ENCODE peak calls at places on chromosomes 11 and 22, in six cellular contexts. N, R, A, Y, V and G are unnamed samples.

GRCh38 chr11:127003260-127003981 is 2.9 kb upstream of the KIRREL3 start:
- DNase-seq in N (no peak), R (peak; percentile 90), A (no peak), V (no peak), Y (no peak), G (peak; percentile 83)

GRCh38 chr11:47186937-47187681 is 875 bp upstream of the PACSIN3 start:
- DNase-seq in R (no peak), V (peak; percentile 75), N (no peak), A (peak; percentile 54), Y (peak; percentile 58), G (no peak)

GRCh38 chr11:116869610-116870009 is 32.2 kb upstream of the APOA1 start:
- DNase-seq in Y (no peak), V (no peak), R (no peak), N (no peak), A (no peak), G (no peak)

GRCh38 chr22:20235453-20235991 is 32.6 kb downstream of the RTN4R start:
- DNase-seq in V (no peak), R (no peak), N (no peak), A (no peak), Y (no peak), G (no peak)

GRCh38 chr11:125871391-125872137 is 15.9 kb upstream of the HYLS1 start:
- DNase-seq in Y (peak; percentile 52), V (no peak), N (no peak), A (no peak), R (peak; percentile 36), G (no peak)

GRCh38 chr22:44571566-44572413 is 73.8 kb upstream of the RTL6 start:
- DNase-seq in Y (no peak), A (peak; percentile 20), V (peak; percentile 25), N (no peak), R (no peak), G (no peak)

GRCh38 chr11:59899532-59899931 is 20.9 kb downstream of the OOSP3 start:
- DNase-seq in A (no peak), V (no peak), R (no peak), N (no peak), Y (no peak), G (no peak)

GRCh38 chr11:118908264-118908663 is 17.5 kb downstream of the BCL9L start:
- DNase-seq in R (no peak), Y (no peak), N (no peak), A (peak; percentile 46), V (peak; percentile 40), G (no peak)

GRCh38 chr11:35418847-35419712 is at the start of gene SLC1A2:
- DNase-seq in N (no peak), Y (no peak), R (peak; percentile 55), V (peak; percentile 70), A (no peak), G (peak; percentile 57)

GRCh38 chr22:21858025-21858764 is 9.2 kb downstream of the MAPK1 start:
- DNase-seq in V (no peak), Y (no peak), A (no peak), R (no peak), N (no peak), G (no peak)

GRCh38 chr11:76644591-76644990 is 26.0 kb downstream of the LRRC32 start:
- DNase-seq in V (no peak), N (no peak), Y (no peak), R (peak; percentile 13), A (no peak), G (no peak)

GRCh38 chr11:75035911-75036536 is 47.3 kb downstream of the NEU3 start:
- DNase-seq in V (no peak), R (peak; percentile 12), N (no peak), A (no peak), Y (no peak), G (peak; percentile 89)

GRCh38 chr11:35390737-35391682 is 28.3 kb downstream of the SLC1A2 start:
- DNase-seq in N (peak; percentile 15), A (no peak), Y (peak; percentile 44), V (no peak), R (no peak), G (peak; percentile 28)

GRCh38 chr11:14358729-14359439 is at the start of gene RRAS2:
- DNase-seq in R (peak; percentile 20), V (peak; percentile 88), Y (peak; percentile 85), A (peak; percentile 62), N (peak; percentile 55), G (peak; percentile 85)

GRCh38 chr22:50656122-50657070 is 16.2 kb upstream of the SHANK3 start:
- DNase-seq in N (no peak), R (no peak), V (peak; percentile 60), Y (no peak), A (no peak), G (no peak)

GRCh38 chr22:49382451-49382735 is 445.3 kb downstream of the BRD1 start:
- DNase-seq in V (no peak), Y (no peak), A (peak; percentile 26), R (no peak), N (no peak), G (no peak)

GRCh38 chr22:25800766-25801165 is 58.8 kb downstream of the MYO18B start:
- DNase-seq in A (no peak), V (no peak), Y (no peak), N (no peak), R (no peak), G (no peak)

GRCh38 chr22:23237841-23238240 is 57.5 kb downstream of the BCR start:
- DNase-seq in V (no peak), A (no peak), Y (no peak), R (peak; percentile 40), N (no peak), G (no peak)

GRCh38 chr11:130904380-130904779 is 11.9 kb downstream of the SNX19 start:
- DNase-seq in Y (no peak), R (no peak), V (no peak), N (no peak), A (no peak), G (no peak)

GRCh38 chr11:33930317-33931021 is 38.6 kb upstream of the LMO2 start:
- DNase-seq in A (no peak), V (no peak), R (no peak), N (no peak), Y (no peak), G (no peak)

GRCh38 chr11:10197091-10197490 is 96.9 kb downstream of the SBF2 start:
- DNase-seq in V (no peak), Y (no peak), A (no peak), N (no peak), R (no peak), G (no peak)

GRCh38 chr11:76077575-76078150 is 128.6 kb downstream of the WNT11 start:
- DNase-seq in R (no peak), N (no peak), A (no peak), Y (no peak), V (no peak), G (no peak)

GRCh38 chr11:47111318-47111804 is 65.3 kb downstream of the ARFGAP2 start:
- DNase-seq in V (no peak), N (no peak), Y (no peak), R (peak; percentile 78), A (no peak), G (peak; percentile 98)

GRCh38 chr11:100403817-100404216 is 283.3 kb upstream of the ARHGAP42 start:
- DNase-seq in A (no peak), V (no peak), R (no peak), Y (no peak), N (no peak), G (no peak)

GRCh38 chr22:21816787-21817496 is 50.5 kb downstream of the MAPK1 start:
- DNase-seq in R (peak; percentile 39), V (no peak), N (no peak), Y (peak; percentile 61), A (no peak), G (no peak)

GRCh38 chr11:117145393-117145761 is 1.3 kb downstream of the PAFAH1B2 start:
- DNase-seq in Y (peak; percentile 25), N (no peak), A (no peak), R (peak; percentile 21), V (no peak), G (no peak)

GRCh38 chr11:65900125-65900898 is at the start of gene FOSL1:
- DNase-seq in N (peak; percentile 80), R (peak; percentile 80), A (peak; percentile 87), Y (peak; percentile 94), V (peak; percentile 97), G (peak; percentile 82)

GRCh38 chr11:70535191-70535971 is 137.1 kb downstream of the CTTN start:
- DNase-seq in R (no peak), V (peak; percentile 59), A (no peak), N (no peak), Y (no peak), G (no peak)